ENCODE peak calls at places on chromosomes 6 and 20, in ten cellular contexts. K is neural progenitor cell, I is upper lobe of left lung, T is choroid plexus epithelial cell, V is pancreas, P is psoas muscle, S is osteocyte, M is K562, G is astrocyte of the cerebellum, R is fibroblast of lung. N is an unnamed sample.

GRCh38 chr6:2086328-2087008 is 158.9 kb downstream of the GMDS start:
- DNase-seq in K (no peak), I (no peak), T (no peak), V (no peak), P (no peak), S (no peak), M (no peak), G (no peak), R (no peak), N (no peak)

GRCh38 chr6:79031821-79032590 is 46.0 kb downstream of the PHIP start:
- DNase-seq in K (no peak), I (no peak), T (peak), V (no peak), P (no peak), S (no peak), M (no peak), G (peak), R (peak), N (peak)

GRCh38 chr6:75856902-75857301 is 107.9 kb downstream of the MYO6 start:
- DNase-seq in K (no peak), I (no peak), T (no peak), V (no peak), P (no peak), S (no peak), M (no peak), G (no peak), R (no peak), N (no peak)

GRCh38 chr20:42864116-42864515 is 325.6 kb downstream of the PTPRT start:
- DNase-seq in K (no peak), I (no peak), T (no peak), V (no peak), P (no peak), S (no peak), M (no peak), G (no peak), R (no peak), N (no peak)

GRCh38 chr6:70124882-70125535 is 177.9 kb downstream of the COL9A1 start:
- DNase-seq in K (no peak), I (no peak), T (peak), V (no peak), P (no peak), S (no peak), M (no peak), G (no peak), R (peak), N (no peak)

GRCh38 chr20:46985241-46985640 is 90.6 kb downstream of the EYA2 start:
- DNase-seq in K (no peak), I (no peak), T (no peak), V (no peak), P (no peak), S (no peak), M (no peak), G (no peak), R (no peak), N (no peak)

GRCh38 chr20:17688965-17689364 is 6.9 kb upstream of the RRBP1 start:
- DNase-seq in K (no peak), I (no peak), T (no peak), V (no peak), P (no peak), S (no peak), M (no peak), G (no peak), R (peak), N (no peak)

GRCh38 chr6:79777713-79778579 is 146.8 kb downstream of the SH3BGRL2 start:
- DNase-seq in K (peak), I (peak), T (peak), V (peak), P (peak), S (peak), M (peak), G (peak), R (peak), N (no peak)

GRCh38 chr6:128806274-128806673 is 76.7 kb upstream of the LAMA2 start:
- DNase-seq in K (no peak), I (no peak), T (peak), V (no peak), P (no peak), S (no peak), M (no peak), G (no peak), R (no peak), N (no peak)

GRCh38 chr6:117550078-117550600 is 52.2 kb downstream of the GOPC start:
- DNase-seq in K (no peak), I (no peak), T (no peak), V (no peak), P (no peak), S (no peak), M (no peak), G (no peak), R (no peak), N (no peak)

GRCh38 chr20:766906-767305 is 1.4 kb downstream of the SLC52A3 start:
- DNase-seq in K (no peak), I (no peak), T (no peak), V (no peak), P (no peak), S (no peak), M (no peak), G (no peak), R (no peak), N (no peak)

GRCh38 chr20:54680872-54681297 is 205.5 kb downstream of the DOK5 start:
- DNase-seq in K (peak), I (no peak), T (peak), V (peak), P (no peak), S (no peak), M (peak), G (peak), R (peak), N (no peak)

GRCh38 chr6:113182370-113183141 is 674.6 kb upstream of the MARCKS start:
- DNase-seq in K (no peak), I (no peak), T (peak), V (no peak), P (no peak), S (no peak), M (no peak), G (peak), R (peak), N (peak)

GRCh38 chr6:33840064-33840926 is 36.5 kb upstream of the MLN start:
- DNase-seq in K (no peak), I (no peak), T (peak), V (no peak), P (peak), S (peak), M (peak), G (peak), R (peak), N (peak)

GRCh38 chr20:24450646-24451376 is 18.6 kb upstream of the SYNDIG1 start:
- DNase-seq in K (no peak), I (peak), T (no peak), V (no peak), P (no peak), S (peak), M (no peak), G (no peak), R (no peak), N (no peak)

GRCh38 chr6:109236140-109237081 is 141.1 kb downstream of the CEP57L1 start:
- DNase-seq in K (peak), I (no peak), T (no peak), V (peak), P (no peak), S (no peak), M (peak), G (no peak), R (no peak), N (no peak)

GRCh38 chr20:10632681-10633509 is 40.9 kb downstream of the JAG1 start:
- DNase-seq in K (no peak), I (no peak), T (peak), V (no peak), P (no peak), S (no peak), M (no peak), G (no peak), R (no peak), N (no peak)

GRCh38 chr20:10634190-10634589 is 39.6 kb downstream of the JAG1 start:
- DNase-seq in K (no peak), I (no peak), T (no peak), V (no peak), P (no peak), S (no peak), M (no peak), G (no peak), R (no peak), N (no peak)

GRCh38 chr20:10626896-10627295 is 46.9 kb downstream of the JAG1 start:
- DNase-seq in K (no peak), I (no peak), T (peak), V (no peak), P (no peak), S (no peak), M (no peak), G (no peak), R (no peak), N (no peak)

GRCh38 chr20:10633708-10634107 is 40.1 kb downstream of the JAG1 start:
- DNase-seq in K (no peak), I (no peak), T (no peak), V (no peak), P (no peak), S (no peak), M (no peak), G (no peak), R (no peak), N (no peak)

DNA sequence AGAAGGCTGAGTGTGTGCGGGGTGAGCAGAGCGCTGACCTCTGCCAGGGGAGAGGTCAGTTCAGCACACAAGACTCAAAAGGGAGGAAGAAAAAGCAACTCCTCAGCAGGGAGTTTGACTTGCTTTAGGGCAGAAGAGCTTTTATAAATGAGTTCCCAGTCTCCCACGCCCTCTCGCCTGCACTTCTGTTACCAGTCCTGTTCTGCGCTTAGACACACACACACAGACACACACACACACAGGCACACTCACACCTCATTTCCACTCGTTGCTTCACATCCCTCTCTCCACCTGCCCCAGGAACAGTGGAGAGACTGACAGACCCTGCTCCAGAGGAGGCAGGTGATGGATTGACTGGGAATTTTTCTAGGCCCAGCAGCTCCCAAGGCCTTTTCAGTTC is 43.9 kb downstream of the JAG1 start:
- DNase-seq in K (peak), I (no peak), T (peak), V (no peak), P (no peak), S (no peak), M (no peak), G (no peak), R (no peak), N (no peak)
- TF ChIP-seq CTCF in K (no peak), I (no peak), T (no peak), V (no peak), P (no peak), S (no peak), M (no peak), G (no peak), R (no peak), N (no peak)

DNA sequence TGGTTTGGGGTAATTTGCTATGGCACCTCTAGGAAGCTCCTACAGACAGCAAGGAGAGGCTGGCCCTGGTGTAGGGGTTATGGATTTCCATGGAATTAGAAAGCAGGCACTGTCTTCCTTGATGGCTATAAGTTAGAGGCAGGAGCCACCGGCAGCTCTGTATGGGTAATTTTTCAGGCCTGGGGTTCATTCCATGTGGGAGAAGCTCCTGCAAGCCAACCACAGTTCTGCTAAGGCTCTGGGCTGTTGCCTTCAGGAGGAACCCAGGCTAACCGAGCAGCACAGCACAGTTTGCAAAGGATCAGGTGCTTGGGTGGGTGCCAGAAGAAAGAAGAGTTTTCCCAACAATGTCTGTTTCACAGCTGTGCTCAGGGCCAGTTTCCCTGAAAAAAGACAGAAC is 162.9 kb upstream of the MYLIP start:
- DNase-seq in K (no peak), I (no peak), T (no peak), V (no peak), P (no peak), S (peak), M (no peak), G (no peak), R (no peak), N (no peak)
- TF ChIP-seq CTCF in K (no peak), I (no peak), T (no peak), V (no peak), P (no peak), S (no peak), M (no peak), G (no peak), R (no peak), N (no peak)

GRCh38 chr20:58512808-58513552 is 2.2 kb downstream of the APCDD1L start:
- DNase-seq in K (no peak), I (no peak), T (no peak), V (no peak), P (no peak), S (peak), M (no peak), G (no peak), R (peak), N (no peak)
- TF ChIP-seq CTCF in K (no peak), I (no peak), T (no peak), V (no peak), P (no peak), S (no peak), M (no peak), G (no peak), R (no peak), N (no peak)

DNA sequence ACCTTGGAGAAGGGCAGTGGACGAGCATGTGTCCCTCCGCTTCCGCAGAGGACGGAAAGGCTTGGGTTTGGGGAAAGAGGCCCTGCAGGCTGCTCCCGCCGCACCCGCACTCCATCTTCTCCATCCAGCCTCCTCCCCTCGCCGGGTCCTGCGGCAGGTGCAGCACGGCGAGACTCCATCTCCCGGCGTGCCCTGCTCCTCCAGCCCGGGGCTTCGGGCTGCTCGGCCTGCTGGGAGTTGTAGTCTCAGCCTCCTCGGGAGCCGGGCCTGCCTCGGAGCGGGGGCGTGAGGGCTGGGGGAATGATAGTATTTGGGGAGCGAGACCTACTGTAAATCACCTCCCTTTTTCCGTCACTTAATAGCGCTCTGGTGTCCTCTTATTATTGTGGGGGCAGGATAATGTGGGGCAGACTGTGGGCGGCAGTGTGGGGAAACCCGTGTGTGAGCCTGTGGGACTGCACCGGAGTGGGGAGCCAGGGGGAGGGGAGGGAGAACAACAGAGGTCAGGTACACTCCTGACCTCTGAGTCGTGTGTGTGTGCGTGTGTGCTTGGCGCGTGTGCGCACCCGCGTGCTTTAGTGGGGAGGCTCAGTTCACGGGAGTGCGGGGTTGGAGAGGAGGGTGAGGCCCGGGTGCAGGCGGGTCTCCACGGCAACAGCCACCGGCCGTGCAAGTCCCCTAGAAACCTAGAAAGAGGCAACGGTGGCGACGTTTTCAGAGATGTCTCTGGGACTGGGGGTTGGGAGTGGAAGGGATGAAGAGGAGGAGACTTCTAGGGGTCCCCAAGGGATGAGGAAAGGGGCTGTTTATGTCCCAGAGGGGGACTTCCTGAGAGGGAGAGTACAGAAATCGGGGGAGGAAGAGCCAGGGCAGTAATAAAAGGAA is 4.1 kb downstream of the TTBK1 start:
- DNase-seq in K (peak), I (peak), T (peak), V (peak), P (peak), S (no peak), M (peak), G (no peak), R (peak), N (no peak)
- TF ChIP-seq CTCF in K (no peak), I (no peak), T (no peak), V (no peak), P (no peak), S (no peak), M (no peak), G (no peak), R (no peak), N (no peak)

GRCh38 chr6:17494177-17494576 is 100.8 kb downstream of the CAP2 start:
- DNase-seq in K (no peak), I (no peak), T (peak), V (no peak), P (no peak), S (no peak), M (no peak), G (no peak), R (peak), N (no peak)

GRCh38 chr6:17494919-17495318 is 101.5 kb downstream of the CAP2 start:
- DNase-seq in K (no peak), I (no peak), T (no peak), V (no peak), P (no peak), S (no peak), M (no peak), G (no peak), R (no peak), N (no peak)

GRCh38 chr6:17492350-17492749 is 99.0 kb downstream of the CAP2 start:
- DNase-seq in K (no peak), I (no peak), T (no peak), V (no peak), P (no peak), S (no peak), M (no peak), G (no peak), R (no peak), N (no peak)

GRCh38 chr6:17491416-17492142 is 98.2 kb downstream of the CAP2 start:
- DNase-seq in K (no peak), I (no peak), T (no peak), V (no peak), P (no peak), S (no peak), M (no peak), G (no peak), R (no peak), N (no peak)

GRCh38 chr6:17493286-17493685 is 99.9 kb downstream of the CAP2 start:
- DNase-seq in K (no peak), I (no peak), T (peak), V (no peak), P (no peak), S (no peak), M (peak), G (peak), R (peak), N (no peak)
- TF ChIP-seq CTCF in K (no peak), I (no peak), T (no peak), V (no peak), P (no peak), S (no peak), M (no peak), G (no peak), R (no peak), N (no peak)

GRCh38 chr20:10536531-10536930 is 101.4 kb downstream of the SLX4IP start:
- DNase-seq in K (peak), I (no peak), T (peak), V (peak), P (no peak), S (no peak), M (no peak), G (no peak), R (peak), N (peak)
- TF ChIP-seq CTCF in K (peak), I (peak), T (peak), V (no peak), P (peak), S (peak), M (peak), G (peak), R (peak), N (peak)

GRCh38 chr20:21699216-21699508 is 6.3 kb upstream of the PAX1 start:
- DNase-seq in K (no peak), I (no peak), T (no peak), V (no peak), P (no peak), S (no peak), M (no peak), G (no peak), R (no peak), N (no peak)

GRCh38 chr20:21698494-21699215 is 6.8 kb upstream of the PAX1 start:
- DNase-seq in K (no peak), I (no peak), T (no peak), V (no peak), P (no peak), S (no peak), M (no peak), G (no peak), R (no peak), N (no peak)

GRCh38 chr20:21693322-21693721 is 12.1 kb upstream of the PAX1 start:
- DNase-seq in K (peak), I (no peak), T (no peak), V (no peak), P (no peak), S (no peak), M (peak), G (no peak), R (no peak), N (no peak)
- TF ChIP-seq CTCF in K (peak), I (no peak), T (no peak), V (no peak), P (no peak), S (no peak), M (peak), G (no peak), R (no peak), N (no peak)

GRCh38 chr6:125512621-125513020 is 210.9 kb upstream of the HDDC2 start:
- DNase-seq in K (peak), I (no peak), T (peak), V (no peak), P (no peak), S (no peak), M (no peak), G (no peak), R (no peak), N (no peak)
- TF ChIP-seq CTCF in K (peak), I (no peak), T (peak), V (no peak), P (peak), S (peak), M (peak), G (peak), R (no peak), N (peak)

GRCh38 chr20:3045042-3045815 is 623 bp upstream of the MRPS26 start:
- DNase-seq in K (no peak), I (no peak), T (peak), V (peak), P (peak), S (no peak), M (peak), G (peak), R (peak), N (no peak)

GRCh38 chr20:3047486-3048419 is 1.9 kb downstream of the MRPS26 start:
- DNase-seq in K (no peak), I (no peak), T (no peak), V (peak), P (no peak), S (no peak), M (no peak), G (no peak), R (no peak), N (no peak)

GRCh38 chr20:3046677-3047462 is 1.0 kb downstream of the MRPS26 start:
- DNase-seq in K (no peak), I (no peak), T (peak), V (no peak), P (no peak), S (no peak), M (no peak), G (no peak), R (peak), N (no peak)

GRCh38 chr20:3044336-3044965 is 1.0 kb downstream of the GNRH2 start:
- DNase-seq in K (no peak), I (no peak), T (no peak), V (peak), P (no peak), S (no peak), M (no peak), G (no peak), R (no peak), N (no peak)

DNA sequence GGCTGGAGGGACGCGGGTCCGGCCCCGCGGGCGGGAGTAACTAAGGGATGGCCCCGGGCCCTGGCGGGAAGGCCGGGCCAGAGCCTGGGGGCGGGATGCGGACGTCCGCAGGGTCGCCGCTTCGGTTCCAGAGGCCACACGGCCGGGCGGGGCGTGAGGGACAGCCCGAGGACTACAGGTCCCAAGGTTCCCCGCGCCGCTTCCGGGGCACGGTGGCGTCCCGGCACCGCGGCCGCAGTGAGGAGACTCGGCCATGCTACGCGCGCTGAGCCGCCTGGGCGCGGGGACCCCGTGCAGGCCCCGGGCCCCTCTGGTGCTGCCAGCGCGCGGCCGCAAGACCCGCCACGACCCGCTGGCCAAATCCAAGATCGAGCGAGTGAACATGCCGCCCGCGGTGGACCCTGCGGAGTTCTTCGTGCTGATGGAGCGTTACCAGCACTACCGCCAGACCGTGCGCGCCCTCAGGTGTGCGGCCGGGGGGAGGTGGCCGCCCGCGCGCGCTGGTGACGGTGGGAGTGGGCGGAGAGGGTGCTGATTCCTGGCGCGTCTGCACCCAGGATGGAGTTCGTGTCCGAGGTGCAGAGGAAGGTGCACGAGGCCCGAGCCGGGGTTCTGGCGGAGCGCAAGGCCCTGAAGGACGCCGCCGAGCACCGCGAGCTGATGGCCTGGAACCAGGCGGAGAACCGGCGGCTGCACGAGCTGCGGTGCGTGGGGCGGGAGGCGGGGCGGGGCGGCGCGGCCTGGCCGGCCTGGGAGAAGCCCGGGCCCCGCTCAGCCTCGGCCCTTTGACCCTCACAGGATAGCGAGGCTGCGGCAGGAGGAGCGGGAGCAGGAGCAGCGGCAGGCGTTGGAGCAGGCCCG is at the start of gene MRPS26:
- DNase-seq in K (peak), I (peak), T (peak), V (peak), P (peak), S (peak), M (peak), G (peak), R (peak), N (peak)
- TF ChIP-seq CTCF in K (no peak), I (no peak), T (no peak), V (no peak), P (no peak), S (no peak), M (no peak), G (no peak), R (no peak), N (no peak)